ENCODE peak calls at places on chromosomes 13 and 19, in seven cellular contexts. L, W, N, I, D, C and V are unnamed samples.
A peak's percentile ranks its signal among the peaks of the same experiment; 100 is the strongest.

GRCh38 chr19:16367269-16367683 is 42.6 kb downstream of the KLF2 start:
- DNase-seq in L (no peak), W (peak; percentile 54), N (no peak), I (no peak), D (peak; percentile 54), C (no peak), V (no peak)

GRCh38 chr19:2820112-2820702 is 539 bp downstream of the ZNF554 start:
- DNase-seq in L (peak; percentile 45), W (peak; percentile 50), N (no peak), I (no peak), D (no peak), C (no peak), V (no peak)

GRCh38 chr13:43377955-43378354 is 354.6 kb downstream of the DNAJC15 start:
- DNase-seq in L (peak; percentile 33), W (no peak), N (no peak), I (peak; percentile 45), D (no peak), C (no peak), V (peak; percentile 24)

GRCh38 chr19:33430674-33431277 is 57.3 kb downstream of the CEBPG start:
- DNase-seq in L (peak; percentile 70), W (peak; percentile 68), N (peak; percentile 93), I (peak; percentile 70), D (peak; percentile 84), C (no peak), V (no peak)

GRCh38 chr13:40624338-40624737 is 42.1 kb downstream of the FOXO1 start:
- DNase-seq in L (no peak), W (no peak), N (no peak), I (no peak), D (no peak), C (no peak), V (peak; percentile 56)

GRCh38 chr13:113857531-113858195 is 6.2 kb downstream of the GAS6 start:
- DNase-seq in L (peak; percentile 6), W (peak; percentile 31), N (no peak), I (no peak), D (no peak), C (peak; percentile 61), V (no peak)

GRCh38 chr19:35164418-35164817 is 9.9 kb downstream of the FXYD5 start:
- DNase-seq in L (no peak), W (no peak), N (no peak), I (no peak), D (no peak), C (no peak), V (no peak)

GRCh38 chr19:4581381-4582111 is 22.1 kb upstream of the SEMA6B start:
- DNase-seq in L (no peak), W (no peak), N (no peak), I (peak; percentile 67), D (no peak), C (no peak), V (no peak)

GRCh38 chr19:17255150-17255621 is 9.4 kb downstream of the USHBP1 start:
- DNase-seq in L (peak; percentile 53), W (peak; percentile 65), N (no peak), I (no peak), D (no peak), C (no peak), V (no peak)

GRCh38 chr13:113148940-113149503 is 9.4 kb upstream of the PROZ start:
- DNase-seq in L (no peak), W (no peak), N (no peak), I (no peak), D (no peak), C (peak; percentile 67), V (no peak)

GRCh38 chr19:29002336-29002735 is 210.6 kb downstream of the UQCRFS1 start:
- DNase-seq in L (no peak), W (no peak), N (no peak), I (no peak), D (no peak), C (no peak), V (no peak)

GRCh38 chr13:72751220-72751619 is 23.5 kb downstream of the BORA start:
- DNase-seq in L (no peak), W (no peak), N (no peak), I (no peak), D (no peak), C (no peak), V (no peak)

GRCh38 chr19:17128820-17129219 is 53.2 kb downstream of the MYO9B start:
- DNase-seq in L (no peak), W (no peak), N (no peak), I (no peak), D (no peak), C (no peak), V (no peak)

GRCh38 chr19:17294051-17294891 is 9.0 kb downstream of the ABHD8 start:
- DNase-seq in L (no peak), W (peak; percentile 62), N (peak; percentile 42), I (no peak), D (peak; percentile 69), C (no peak), V (no peak)

GRCh38 chr13:50340566-50341287 is 325.5 kb downstream of the KCNRG start:
- DNase-seq in L (no peak), W (no peak), N (no peak), I (no peak), D (peak; percentile 65), C (no peak), V (no peak)

GRCh38 chr19:17148130-17148529 is 67.0 kb upstream of the USE1 start:
- DNase-seq in L (no peak), W (no peak), N (no peak), I (no peak), D (no peak), C (no peak), V (no peak)

GRCh38 chr13:110422913-110423688 is 116.0 kb downstream of the COL4A2 start:
- DNase-seq in L (no peak), W (no peak), N (no peak), I (peak; percentile 62), D (no peak), C (peak; percentile 40), V (no peak)

GRCh38 chr19:40366697-40367561 is 18.4 kb downstream of the PLD3 start:
- DNase-seq in L (no peak), W (peak; percentile 79), N (no peak), I (peak; percentile 26), D (no peak), C (no peak), V (no peak)

GRCh38 chr19:47228168-47228936 is 2.6 kb downstream of the BBC3 start:
- DNase-seq in L (peak; percentile 57), W (peak; percentile 73), N (peak; percentile 71), I (peak; percentile 23), D (peak; percentile 75), C (no peak), V (peak; percentile 40)

GRCh38 chr19:47226426-47227346 is 4.3 kb downstream of the BBC3 start:
- DNase-seq in L (peak; percentile 69), W (peak; percentile 93), N (peak; percentile 84), I (peak; percentile 83), D (peak; percentile 92), C (peak; percentile 93), V (no peak)

GRCh38 chr19:47228937-47229673 is 1.9 kb downstream of the BBC3 start:
- DNase-seq in L (no peak), W (no peak), N (no peak), I (peak; percentile 33), D (no peak), C (no peak), V (no peak)

GRCh38 chr19:47227347-47228167 is 3.4 kb downstream of the BBC3 start:
- DNase-seq in L (peak; percentile 80), W (peak; percentile 94), N (peak; percentile 96), I (peak; percentile 98), D (peak; percentile 94), C (peak; percentile 95), V (no peak)

DNA sequence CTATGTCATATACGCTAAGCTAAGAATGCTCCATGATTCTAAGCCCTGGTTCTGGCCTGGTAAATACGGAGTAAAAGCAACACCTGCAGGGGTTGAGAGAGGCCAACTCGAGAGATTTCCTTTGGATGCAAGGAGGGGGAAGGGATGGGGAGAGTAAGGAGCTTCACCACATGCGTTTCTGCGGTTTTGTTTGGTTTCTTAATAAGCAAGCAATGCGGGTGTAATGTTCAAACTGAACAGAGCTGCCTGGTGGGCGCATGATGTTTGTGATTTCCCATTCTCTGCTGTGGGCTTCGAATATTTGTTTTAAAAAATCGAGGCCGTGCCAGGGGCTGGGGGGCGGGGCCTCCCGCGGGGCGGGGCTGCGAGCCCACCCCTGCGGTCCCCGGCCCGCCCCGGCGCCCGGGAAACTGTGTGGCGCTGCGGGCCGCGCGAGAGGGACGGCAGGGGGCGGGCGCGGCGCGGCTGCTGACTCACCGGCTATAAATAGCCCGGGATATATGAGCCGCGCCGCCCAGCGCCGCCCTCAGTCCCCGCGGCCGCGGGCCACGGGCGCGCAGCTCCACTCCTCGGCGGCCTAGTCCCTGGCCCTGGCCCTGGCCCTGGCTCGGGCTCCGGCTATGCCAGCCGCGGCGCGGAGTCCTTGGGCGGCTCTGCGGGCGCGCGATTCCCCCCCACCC is 5.1 kb downstream of the BBC3 start:
- DNase-seq in L (peak; percentile 92), W (peak; percentile 91), N (peak; percentile 91), I (peak; percentile 93), D (peak; percentile 95), C (peak; percentile 90), V (peak; percentile 54)
- TF ChIP-seq CTCF in L (peak; percentile 20), W (peak; percentile 6), N (peak; percentile 28), I (peak; percentile 14), D (peak; percentile 54), C (peak; percentile 23), V (peak; percentile 63)

GRCh38 chr19:37226248-37226647 is 8.2 kb downstream of the ZNF383 start:
- DNase-seq in L (no peak), W (no peak), N (no peak), I (no peak), D (no peak), C (no peak), V (no peak)

DNA sequence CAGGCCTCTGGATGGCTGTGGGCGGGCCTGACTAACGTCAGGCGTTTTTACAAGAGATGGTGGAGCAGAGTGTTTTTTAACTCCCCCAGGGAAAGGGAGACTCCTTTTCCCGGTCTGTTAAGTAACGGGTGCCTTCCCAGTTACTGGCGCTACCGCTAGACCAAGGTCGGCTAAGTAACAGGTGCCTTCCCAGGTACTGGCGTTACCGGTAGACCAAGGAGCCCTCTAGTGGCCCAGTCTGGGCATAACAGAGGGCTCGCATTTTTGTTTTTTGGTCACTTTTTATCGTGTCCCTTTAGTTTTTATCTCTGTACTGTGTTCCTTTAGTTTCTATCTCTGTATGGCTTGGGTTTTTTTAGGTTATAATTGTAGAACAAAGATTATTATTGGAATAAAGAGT is 10.0 kb downstream of the ZNF383 start:
- DNase-seq in L (peak; percentile 18), W (no peak), N (no peak), I (no peak), D (no peak), C (no peak), V (no peak)
- TF ChIP-seq CTCF in L (no peak), W (peak; percentile 48), N (peak; percentile 36), I (peak; percentile 61), D (peak; percentile 20), C (no peak), V (peak; percentile 74)

DNA sequence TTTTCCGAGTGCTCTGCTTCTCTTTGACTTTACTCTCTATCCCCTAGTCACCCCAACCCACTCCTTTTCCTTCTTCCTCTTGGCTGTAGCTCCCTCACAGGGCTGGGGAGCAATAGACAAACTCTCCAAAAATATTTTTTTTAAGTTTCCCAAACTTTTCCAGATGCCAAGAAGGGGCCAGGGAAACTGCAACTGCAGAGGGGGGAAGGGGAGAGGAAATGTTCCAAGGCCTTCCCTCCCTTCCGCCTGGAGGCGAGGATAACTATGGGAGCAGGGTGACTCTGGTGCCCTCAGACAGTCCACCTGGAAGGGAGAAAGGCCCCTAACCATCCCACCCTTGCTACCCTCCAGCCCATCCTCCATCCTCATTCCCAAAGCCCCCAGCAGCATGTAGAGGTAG is 49.4 kb downstream of the LYL1 start:
- DNase-seq in L (no peak), W (no peak), N (no peak), I (peak; percentile 80), D (no peak), C (no peak), V (no peak)
- TF ChIP-seq CTCF in L (no peak), W (no peak), N (no peak), I (no peak), D (no peak), C (no peak), V (no peak)

GRCh38 chr19:54469496-54469934 is 3.6 kb downstream of the CDC42EP5 start:
- DNase-seq in L (peak; percentile 61), W (peak; percentile 63), N (no peak), I (no peak), D (peak; percentile 79), C (no peak), V (no peak)
- TF ChIP-seq CTCF in L (no peak), W (no peak), N (no peak), I (no peak), D (no peak), C (no peak), V (no peak)